ENCODE peak calls at places on chromosomes 11 and 22, in four cellular contexts. R, M, A and S are unnamed samples.

GRCh38 chr11:3052109-3052479 is 5.1 kb downstream of the CARS1 start:
- DNase-seq in M (no peak), A (no peak), R (no peak), S (peak)

GRCh38 chr11:112172362-112172994 is 2.8 kb upstream of the BCO2 start:
- DNase-seq in M (no peak), R (no peak), A (no peak), S (no peak)

GRCh38 chr11:102664001-102664752 is 39.0 kb upstream of the MMP20 start:
- DNase-seq in A (peak), M (peak), R (no peak), S (no peak)

GRCh38 chr11:19935507-19935906 is 222.9 kb downstream of the NAV2 start:
- DNase-seq in M (no peak), A (no peak), R (no peak), S (no peak)

GRCh38 chr11:66051766-66052663 is at the start of gene SF3B2:
- DNase-seq in R (peak), M (peak), A (peak), S (peak)

GRCh38 chr11:123231263-123231662 is 36.2 kb upstream of the CLMP start:
- DNase-seq in A (peak), R (peak), M (no peak), S (no peak)

GRCh38 chr11:115198301-115198700 is 305.9 kb downstream of the CADM1 start:
- DNase-seq in R (no peak), A (no peak), M (no peak), S (no peak)

GRCh38 chr11:34968862-34969261 is 52.4 kb downstream of the PDHX start:
- DNase-seq in R (no peak), A (no peak), M (no peak), S (no peak)

GRCh38 chr11:15127341-15127740 is 12.6 kb downstream of the INSC start:
- DNase-seq in R (no peak), A (no peak), M (no peak), S (no peak)

DNA sequence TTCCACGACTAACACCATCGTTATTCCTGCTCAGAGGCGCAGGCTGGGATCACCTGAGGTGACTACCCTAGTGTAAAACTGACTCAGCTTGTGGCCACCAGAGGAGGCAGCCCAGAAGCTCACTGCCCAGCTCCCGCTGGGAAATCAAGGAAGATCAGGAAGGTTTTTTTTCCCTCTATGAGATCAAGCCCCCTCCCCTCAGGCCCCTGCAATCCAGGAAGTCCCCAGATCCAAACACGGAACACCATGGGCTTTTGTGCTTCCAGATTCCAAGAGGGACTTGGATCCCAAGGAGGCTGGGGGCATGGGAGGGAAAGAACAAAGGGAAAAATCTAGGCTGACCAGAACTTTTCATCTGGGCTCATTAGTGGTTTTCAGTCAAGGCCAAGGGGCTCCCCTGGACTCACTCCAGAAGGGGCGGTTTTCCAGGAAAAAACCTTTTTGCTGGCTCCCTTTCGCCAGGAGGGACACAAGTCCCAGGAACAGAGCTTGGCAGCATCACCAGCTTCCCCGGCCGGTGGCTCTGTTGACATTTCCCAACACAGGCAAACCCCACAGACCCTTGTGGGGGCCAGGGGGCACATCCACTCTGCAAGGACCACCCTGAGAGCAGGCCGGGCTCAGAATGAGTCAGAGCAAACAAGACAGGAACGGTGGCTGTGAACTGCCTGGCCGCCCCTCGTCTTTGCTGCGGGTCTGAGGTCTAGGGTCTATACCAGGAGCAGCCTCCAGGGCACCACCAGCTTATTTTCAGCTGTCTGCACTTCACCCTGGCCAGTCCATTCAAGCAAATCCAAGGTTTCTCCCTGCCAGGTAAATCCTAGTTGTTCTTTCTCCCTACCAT is 36.8 kb downstream of the MYH9 start:
- DNase-seq in R (peak), A (peak), M (no peak), S (no peak)
- H3K4me2 ChIP-seq in R (peak), A (peak), M (peak), S (peak)

DNA sequence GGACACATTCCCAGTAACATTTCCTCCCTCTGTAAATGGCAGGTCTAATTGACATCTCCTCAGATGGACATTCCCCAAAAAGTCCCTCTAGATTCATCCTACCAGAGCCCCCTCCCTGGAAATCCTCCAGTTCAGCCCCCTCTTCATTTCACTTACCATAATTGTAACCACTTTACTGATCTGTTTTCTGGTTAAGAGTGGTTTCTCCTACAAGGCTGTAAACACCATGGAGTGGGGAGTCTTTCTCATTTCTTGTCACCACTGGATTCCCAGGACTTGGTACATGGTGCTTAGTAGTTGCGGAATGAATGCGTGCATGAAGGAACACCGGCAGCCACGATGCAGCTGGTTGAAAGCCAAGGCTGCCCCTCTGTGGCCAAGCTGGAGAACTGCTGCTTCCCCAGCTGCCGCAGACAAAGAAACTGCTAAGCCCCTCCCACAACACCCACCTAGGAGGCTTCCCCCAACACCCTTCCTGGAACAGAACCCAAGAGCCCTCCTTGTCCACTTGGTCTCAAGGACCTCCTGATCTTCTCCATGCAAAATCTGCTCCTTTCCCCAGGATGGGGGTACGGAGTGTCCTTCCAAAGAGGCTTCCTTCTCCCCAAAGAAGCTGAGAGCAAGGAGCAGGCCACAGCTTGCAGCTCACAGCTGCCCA is 18.6 kb upstream of the SCARF2 start:
- DNase-seq in R (peak), M (peak), A (peak), S (peak)
- TF ChIP-seq MAX in R (peak), M (no peak), A (no peak), S (no peak)

DNA sequence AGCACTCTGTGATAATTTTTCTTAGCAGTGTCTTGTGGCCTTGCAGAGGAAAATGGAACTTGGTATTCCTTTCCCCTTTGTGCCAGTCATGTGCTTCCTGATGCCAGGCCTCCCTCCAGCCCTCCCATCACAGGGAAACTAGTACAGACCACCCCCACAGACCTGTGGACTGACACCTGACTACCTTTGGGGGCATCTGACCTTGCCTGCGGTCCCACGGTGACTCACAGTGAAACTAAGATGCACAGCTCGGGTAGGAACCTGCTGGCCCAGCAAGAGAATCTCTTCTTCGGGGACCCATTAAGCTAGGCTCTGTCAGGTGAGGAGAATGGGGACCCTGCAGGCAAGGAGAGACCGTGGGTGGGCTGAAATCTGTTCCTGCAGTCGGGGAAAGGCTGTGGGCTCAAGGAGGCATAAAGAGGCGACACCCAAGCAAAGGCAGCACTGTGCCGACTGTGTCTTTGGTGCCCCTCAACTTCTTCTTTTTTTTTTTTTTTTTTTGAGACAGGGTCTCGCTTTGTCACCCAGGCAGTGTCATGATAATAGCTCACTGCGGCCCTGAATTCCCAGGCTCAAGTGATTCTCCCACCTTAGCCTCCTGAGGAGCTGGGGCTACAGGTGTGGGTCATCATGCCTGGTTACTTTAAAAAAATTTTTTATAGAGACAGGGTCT is 20.9 kb upstream of the PEX26 start:
- DNase-seq in R (no peak), A (no peak), M (no peak), S (no peak)
- H3K4me2 ChIP-seq in R (peak), A (peak), M (peak), S (peak)

GRCh38 chr11:126914166-126914565 is 86.4 kb downstream of the KIRREL3 start:
- DNase-seq in R (no peak), A (no peak), M (no peak), S (no peak)
- TF ChIP-seq MAX in R (no peak), A (no peak), M (no peak), S (no peak)

GRCh38 chr22:48098936-48099245 is 1336.4 kb downstream of the TBC1D22A start:
- DNase-seq in A (no peak), R (no peak), M (no peak), S (no peak)
- H3K4me2 ChIP-seq in A (no peak), R (no peak), M (no peak), S (no peak)

GRCh38 chr11:62208785-62209144 is 292 bp downstream of the SCGB2A1 start:
- DNase-seq in R (no peak), A (no peak), M (no peak), S (no peak)
- TF ChIP-seq MAX in R (no peak), A (no peak), M (no peak), S (no peak)